ENCODE peak calls at places on chromosome 15, in eight cellular contexts. S, C, W, G, X, R, I and J are unnamed samples.

GRCh38 chr15:51322622-51323296 is 15.6 kb downstream of the CYP19A1 start:
- DNase-seq in I (no peak), S (no peak), C (no peak), R (no peak), G (no peak), X (peak), W (no peak), J (no peak)

GRCh38 chr15:43505723-43506122 is 11.7 kb upstream of the MAP1A start:
- DNase-seq in I (no peak), R (no peak), W (no peak), C (no peak), S (peak), X (no peak), G (no peak), J (no peak)

GRCh38 chr15:76529911-76530310 is 193.3 kb downstream of the ISL2 start:
- DNase-seq in X (no peak), I (no peak), R (no peak), C (no peak), S (no peak), W (no peak), G (no peak), J (no peak)

GRCh38 chr15:40252438-40253178 is 13.7 kb downstream of the PAK6 start:
- DNase-seq in X (peak), C (peak), R (no peak), I (peak), G (peak), S (peak), W (peak), J (no peak)

GRCh38 chr15:100113351-100114075 is 228.3 kb downstream of the ADAMTS17 start:
- DNase-seq in W (no peak), G (peak), X (no peak), S (no peak), R (no peak), C (no peak), I (peak), J (peak)

GRCh38 chr15:50697109-50697797 is 10.7 kb upstream of the TRPM7 start:
- DNase-seq in W (no peak), C (no peak), G (no peak), R (no peak), X (no peak), I (no peak), S (no peak), J (no peak)

GRCh38 chr15:32132850-32133249 is 102.5 kb downstream of the CHRNA7 start:
- DNase-seq in G (peak), X (no peak), W (no peak), R (no peak), S (no peak), I (no peak), C (no peak), J (no peak)

GRCh38 chr15:69522361-69522760 is 69.7 kb downstream of the RPLP1 start:
- DNase-seq in G (no peak), R (no peak), S (no peak), C (no peak), I (no peak), W (no peak), X (no peak), J (no peak)

GRCh38 chr15:25242166-25242879 is 196.5 kb downstream of the UBE3A start:
- DNase-seq in I (peak), C (no peak), G (peak), S (no peak), R (no peak), W (no peak), X (peak), J (no peak)

GRCh38 chr15:39413558-39413957 is 167.3 kb upstream of the THBS1 start:
- DNase-seq in W (no peak), C (no peak), R (no peak), G (no peak), I (no peak), X (no peak), S (no peak), J (no peak)

DNA sequence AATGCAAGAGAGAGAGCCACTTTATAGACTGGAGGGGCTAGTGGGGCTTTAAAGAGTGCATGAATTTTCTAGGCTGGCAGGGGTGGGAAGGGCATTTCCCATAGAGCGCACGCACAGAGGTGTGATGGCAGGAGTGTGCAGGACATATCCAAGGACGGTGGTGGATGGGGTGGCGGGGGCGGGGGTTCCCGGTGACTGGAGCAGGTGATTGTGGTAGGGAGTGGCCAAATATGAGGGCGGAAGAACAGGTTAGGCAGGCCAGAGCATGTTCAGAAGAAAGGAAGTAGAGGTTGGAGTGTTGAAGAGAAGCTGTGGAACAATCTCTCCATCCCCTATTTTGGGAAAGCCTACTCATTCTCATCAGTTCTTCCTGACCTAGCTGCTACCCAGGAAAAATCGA is 18.1 kb downstream of the FAM81A start:
- DNase-seq in I (peak), W (no peak), C (no peak), X (no peak), G (no peak), S (no peak), R (peak), J (no peak)
- H3K27ac ChIP-seq in I (no peak), W (no peak), C (no peak), X (no peak), G (no peak), S (no peak), R (no peak), J (no peak)

GRCh38 chr15:83288381-83288801 is 3.9 kb upstream of the BNC1 start:
- DNase-seq in R (peak), I (no peak), S (no peak), X (no peak), G (no peak), W (no peak), C (no peak), J (no peak)
- H3K27ac ChIP-seq in R (peak), I (peak), S (no peak), X (no peak), G (no peak), W (no peak), C (no peak), J (no peak)

GRCh38 chr15:60583194-60583593 is 104.3 kb upstream of the ICE2 start:
- DNase-seq in G (no peak), R (no peak), X (no peak), C (no peak), W (no peak), S (no peak), I (no peak), J (no peak)

GRCh38 chr15:60589253-60589652 is 110.3 kb upstream of the ICE2 start:
- DNase-seq in X (no peak), R (no peak), G (no peak), C (peak), W (no peak), I (no peak), S (no peak), J (no peak)

GRCh38 chr15:60584355-60585023 is 105.5 kb upstream of the ICE2 start:
- DNase-seq in X (no peak), R (no peak), S (no peak), G (no peak), W (peak), I (no peak), C (peak), J (no peak)

GRCh38 chr15:60583946-60584345 is 105.0 kb upstream of the ICE2 start:
- DNase-seq in W (no peak), C (no peak), I (no peak), R (no peak), S (no peak), G (no peak), X (no peak), J (no peak)

GRCh38 chr15:60585743-60586708 is 107.1 kb upstream of the ICE2 start:
- DNase-seq in R (peak), W (peak), X (no peak), S (peak), C (peak), I (peak), G (no peak), J (peak)
- H3K27ac ChIP-seq in R (no peak), W (no peak), X (peak), S (no peak), C (peak), I (no peak), G (peak), J (no peak)

DNA sequence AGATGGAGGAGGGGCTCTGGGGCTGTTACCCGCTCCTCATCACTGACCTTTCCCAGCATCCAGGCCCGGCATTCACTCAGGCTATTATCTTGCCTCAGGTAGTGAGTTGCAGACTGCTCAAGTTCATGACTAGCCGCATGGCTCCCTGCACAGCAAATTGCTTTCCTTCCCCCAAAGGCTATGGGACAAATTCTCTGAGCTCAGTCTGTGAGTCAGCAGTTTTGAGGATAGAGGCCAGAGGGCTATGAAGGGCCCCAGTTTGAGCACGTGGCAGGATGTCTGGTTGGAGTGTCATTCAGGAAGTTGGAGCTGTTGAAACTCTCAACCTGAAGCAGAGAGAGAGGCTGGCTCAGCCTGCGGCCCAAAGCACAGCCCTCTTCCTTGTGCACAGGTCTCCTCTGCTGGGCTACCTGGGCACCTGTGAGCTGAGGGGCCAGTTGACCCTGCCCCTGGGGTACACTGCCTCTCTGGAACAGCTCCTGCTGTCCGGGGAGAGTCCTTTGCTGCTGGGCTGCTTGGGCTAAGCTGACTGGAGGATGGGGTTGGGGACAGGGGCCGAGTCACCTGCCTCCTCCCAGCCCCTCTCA is 7.9 kb downstream of the FAH start:
- DNase-seq in X (peak), S (peak), W (no peak), G (peak), C (peak), R (peak), I (peak), J (no peak)
- H3K27ac ChIP-seq in X (no peak), S (peak), W (peak), G (peak), C (no peak), R (peak), I (peak), J (no peak)

GRCh38 chr15:95105229-95105628 is 873.9 kb downstream of the MCTP2 start:
- DNase-seq in W (no peak), I (no peak), X (no peak), C (no peak), G (no peak), R (no peak), S (no peak), J (no peak)
- H3K27ac ChIP-seq in W (no peak), I (no peak), X (no peak), C (no peak), G (no peak), R (no peak), S (no peak), J (no peak)

DNA sequence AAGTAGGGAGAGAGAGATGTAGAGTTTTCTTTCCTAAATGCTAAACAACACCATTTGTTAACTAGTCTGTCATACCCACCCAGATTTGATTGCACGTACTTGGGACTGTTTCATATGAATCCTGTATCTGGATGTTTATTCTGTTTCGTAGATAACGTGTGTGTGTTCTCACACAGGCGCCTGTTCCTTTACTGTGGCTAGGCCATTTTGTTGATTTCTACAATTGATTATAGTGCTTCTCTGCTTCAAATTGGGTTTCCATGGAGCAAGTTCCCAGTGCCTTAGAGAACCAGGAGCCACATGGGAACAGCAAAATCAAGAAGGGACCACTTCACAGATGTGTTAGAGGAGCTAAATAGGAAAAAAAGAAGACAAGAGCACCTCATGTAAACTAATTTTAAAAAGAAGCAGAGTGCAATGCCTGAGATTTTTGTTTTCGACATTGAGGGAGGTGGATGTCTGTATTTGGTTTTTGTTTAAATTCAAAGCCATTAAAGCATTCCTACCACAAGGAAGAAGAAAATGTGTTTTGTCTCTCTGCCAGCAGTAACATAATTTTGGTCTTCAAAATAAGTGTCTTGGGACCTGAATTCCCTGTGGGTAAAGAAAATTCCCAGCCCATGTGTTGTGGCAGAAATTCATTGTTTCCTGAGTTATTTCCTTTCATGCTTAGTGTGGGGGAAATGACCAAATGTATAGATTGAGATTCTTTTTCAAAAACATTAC is 424.0 kb upstream of the C2CD4B start:
- DNase-seq in X (no peak), I (no peak), G (no peak), R (no peak), C (no peak), S (no peak), W (no peak), J (no peak)
- H3K27ac ChIP-seq in X (no peak), I (no peak), G (no peak), R (no peak), C (no peak), S (no peak), W (no peak), J (no peak)

DNA sequence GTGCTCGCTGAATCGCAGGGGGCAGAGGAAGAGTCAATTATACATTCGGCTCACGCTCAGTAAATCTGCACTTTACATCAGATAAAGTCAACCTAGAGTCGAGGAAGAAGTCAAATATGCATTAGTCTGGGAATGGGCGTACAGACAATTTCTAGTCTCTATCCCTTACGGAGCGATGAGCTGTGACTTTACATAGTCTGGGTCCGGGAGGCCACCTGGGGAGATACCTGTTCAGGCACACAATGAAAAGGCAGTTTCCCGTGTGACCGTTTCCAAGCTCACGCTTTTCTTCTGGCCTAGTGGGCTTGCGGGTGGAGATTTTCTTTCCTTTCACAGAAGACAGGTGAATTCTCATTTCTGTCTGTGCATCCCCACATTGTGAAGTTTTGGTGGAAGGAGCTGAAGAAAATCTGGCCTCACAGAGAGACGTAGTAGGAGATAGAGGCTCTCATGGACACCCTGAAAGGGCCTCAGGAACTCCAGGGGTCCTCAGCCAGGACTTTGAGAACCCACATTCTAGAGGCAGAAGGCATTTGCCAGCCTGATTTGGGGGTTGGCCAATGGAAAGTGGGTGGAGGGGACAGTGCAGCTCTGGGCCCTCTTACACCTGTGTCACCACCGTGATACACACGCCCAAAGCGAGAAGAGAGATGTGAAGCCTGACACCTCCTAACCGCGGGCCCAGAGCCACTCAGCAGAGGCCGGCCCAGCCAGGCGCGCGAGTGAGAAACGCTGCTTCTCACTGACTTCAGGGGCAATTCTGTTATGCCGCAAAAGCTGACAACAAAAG is 10.7 kb upstream of the OCA2 start:
- DNase-seq in R (no peak), G (peak), X (no peak), S (no peak), C (no peak), I (peak), W (no peak), J (no peak)
- H3K27ac ChIP-seq in R (peak), G (no peak), X (no peak), S (no peak), C (no peak), I (no peak), W (no peak), J (no peak)

GRCh38 chr15:48425051-48425450 is 93.8 kb downstream of the DUT start:
- DNase-seq in R (no peak), G (no peak), C (no peak), W (no peak), S (no peak), X (no peak), I (no peak), J (no peak)
- H3K27ac ChIP-seq in R (no peak), G (no peak), C (no peak), W (no peak), S (no peak), X (no peak), I (no peak), J (no peak)

GRCh38 chr15:74240002-74240568 is 4.0 kb downstream of the CCDC33 start:
- DNase-seq in G (peak), I (peak), W (no peak), R (peak), C (no peak), X (peak), S (no peak), J (peak)
- H3K27ac ChIP-seq in G (peak), I (no peak), W (no peak), R (peak), C (no peak), X (no peak), S (no peak), J (no peak)